ENCODE peak calls at places on chromosome 16, in eight cellular contexts. One of them, this sample, is unnamed.

GRCh38 chr16:53922805-53923645 is 219.1 kb downstream of the FTO start:
- DNase-seq in HL-60: no peak
- DNase-seq in BJ: no peak
- DNase-seq in choroid plexus epithelial cell: no peak
- DNase-seq in heart right ventricle: no peak
- DNase-seq in tibial artery: no peak
- DNase-seq in mammary epithelial cell: no peak
- DNase-seq in AG10803: no peak
- DNase-seq in this sample: no peak

GRCh38 chr16:569445-570254 is at the start of gene PIGQ:
- DNase-seq in HL-60: peak
- DNase-seq in BJ: no peak
- DNase-seq in choroid plexus epithelial cell: peak
- DNase-seq in heart right ventricle: peak
- DNase-seq in tibial artery: peak
- DNase-seq in mammary epithelial cell: peak
- DNase-seq in AG10803: peak
- DNase-seq in this sample: no peak

GRCh38 chr16:25109643-25110042 is 1.9 kb upstream of the LCMT1 start:
- DNase-seq in HL-60: no peak
- DNase-seq in BJ: peak
- DNase-seq in choroid plexus epithelial cell: peak
- DNase-seq in heart right ventricle: no peak
- DNase-seq in tibial artery: no peak
- DNase-seq in mammary epithelial cell: peak
- DNase-seq in AG10803: peak
- DNase-seq in this sample: peak

GRCh38 chr16:79542196-79542859 is 58.2 kb downstream of the MAF start:
- DNase-seq in HL-60: no peak
- DNase-seq in BJ: no peak
- DNase-seq in choroid plexus epithelial cell: no peak
- DNase-seq in heart right ventricle: peak
- DNase-seq in tibial artery: peak
- DNase-seq in mammary epithelial cell: no peak
- DNase-seq in AG10803: no peak
- DNase-seq in this sample: no peak

GRCh38 chr16:678858-679807 is 1.1 kb upstream of the STUB1 start:
- DNase-seq in HL-60: no peak
- DNase-seq in BJ: no peak
- DNase-seq in choroid plexus epithelial cell: peak
- DNase-seq in heart right ventricle: peak
- DNase-seq in tibial artery: peak
- DNase-seq in mammary epithelial cell: peak
- DNase-seq in AG10803: peak
- DNase-seq in this sample: no peak

GRCh38 chr16:74469946-74470478 is 48.7 kb upstream of the CLEC18B start:
- DNase-seq in HL-60: no peak
- DNase-seq in BJ: no peak
- DNase-seq in choroid plexus epithelial cell: no peak
- DNase-seq in heart right ventricle: no peak
- DNase-seq in tibial artery: no peak
- DNase-seq in mammary epithelial cell: no peak
- DNase-seq in AG10803: no peak
- DNase-seq in this sample: no peak

GRCh38 chr16:68072038-68072695 is 13.0 kb upstream of the NFATC3 start:
- DNase-seq in HL-60: no peak
- DNase-seq in BJ: no peak
- DNase-seq in choroid plexus epithelial cell: peak
- DNase-seq in heart right ventricle: no peak
- DNase-seq in tibial artery: no peak
- DNase-seq in mammary epithelial cell: peak
- DNase-seq in AG10803: peak
- DNase-seq in this sample: no peak

GRCh38 chr16:27795992-27796614 is 246.2 kb downstream of the KATNIP start:
- DNase-seq in HL-60: peak
- DNase-seq in BJ: no peak
- DNase-seq in choroid plexus epithelial cell: peak
- DNase-seq in heart right ventricle: peak
- DNase-seq in tibial artery: no peak
- DNase-seq in mammary epithelial cell: peak
- DNase-seq in AG10803: peak
- DNase-seq in this sample: no peak

GRCh38 chr16:69171325-69172095 is 15.5 kb upstream of the SNTB2 start:
- DNase-seq in HL-60: no peak
- DNase-seq in BJ: no peak
- DNase-seq in choroid plexus epithelial cell: no peak
- DNase-seq in heart right ventricle: no peak
- DNase-seq in tibial artery: no peak
- DNase-seq in mammary epithelial cell: no peak
- DNase-seq in AG10803: peak
- DNase-seq in this sample: no peak

GRCh38 chr16:61820398-61820797 is 215.8 kb downstream of the CDH8 start:
- DNase-seq in HL-60: no peak
- DNase-seq in BJ: no peak
- DNase-seq in choroid plexus epithelial cell: peak
- DNase-seq in heart right ventricle: no peak
- DNase-seq in tibial artery: no peak
- DNase-seq in mammary epithelial cell: peak
- DNase-seq in AG10803: no peak
- DNase-seq in this sample: no peak

GRCh38 chr16:19380316-19380715 is 37.4 kb upstream of the TMC5 start:
- DNase-seq in HL-60: no peak
- DNase-seq in BJ: no peak
- DNase-seq in choroid plexus epithelial cell: no peak
- DNase-seq in heart right ventricle: no peak
- DNase-seq in tibial artery: no peak
- DNase-seq in mammary epithelial cell: no peak
- DNase-seq in AG10803: no peak
- DNase-seq in this sample: no peak

GRCh38 chr16:70407811-70408274 is 31.1 kb downstream of the ST3GAL2 start:
- DNase-seq in HL-60: no peak
- DNase-seq in BJ: no peak
- DNase-seq in choroid plexus epithelial cell: no peak
- DNase-seq in heart right ventricle: no peak
- DNase-seq in tibial artery: no peak
- DNase-seq in mammary epithelial cell: no peak
- DNase-seq in AG10803: no peak
- DNase-seq in this sample: no peak

GRCh38 chr16:66585477-66586239 is 6.4 kb downstream of the CMTM2 start:
- DNase-seq in HL-60: no peak
- DNase-seq in BJ: no peak
- DNase-seq in choroid plexus epithelial cell: no peak
- DNase-seq in heart right ventricle: no peak
- DNase-seq in tibial artery: peak
- DNase-seq in mammary epithelial cell: no peak
- DNase-seq in AG10803: no peak
- DNase-seq in this sample: no peak

DNA sequence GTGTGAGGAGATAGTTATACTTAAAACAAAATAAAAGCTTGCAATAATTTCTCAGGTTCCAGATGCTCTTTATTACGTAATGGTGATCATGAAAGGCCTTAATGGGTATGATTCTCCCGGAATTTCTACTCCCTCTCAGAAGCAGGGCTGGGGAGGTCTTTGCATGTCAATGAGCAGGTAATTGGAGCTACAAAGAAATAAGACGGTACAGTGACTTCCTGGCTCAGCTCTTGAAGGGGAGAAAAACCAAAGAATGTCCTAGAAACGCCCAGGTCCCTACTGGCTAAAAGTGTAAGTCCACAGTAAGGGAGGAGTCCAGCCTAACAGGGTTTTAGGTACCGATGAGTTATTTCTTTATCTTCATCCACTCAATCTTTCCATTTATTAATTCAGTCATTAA is 390.9 kb downstream of the TMEM114 start:
- DNase-seq in HL-60: no peak
- DNase-seq in BJ: no peak
- DNase-seq in choroid plexus epithelial cell: no peak
- DNase-seq in heart right ventricle: no peak
- DNase-seq in tibial artery: no peak
- DNase-seq in mammary epithelial cell: no peak
- DNase-seq in AG10803: no peak
- DNase-seq in this sample: no peak
- H3K4me3 ChIP-seq in HL-60: no peak
- H3K4me3 ChIP-seq in BJ: no peak
- H3K4me3 ChIP-seq in choroid plexus epithelial cell: no peak
- H3K4me3 ChIP-seq in heart right ventricle: no peak
- H3K4me3 ChIP-seq in tibial artery: no peak
- H3K4me3 ChIP-seq in mammary epithelial cell: no peak
- H3K4me3 ChIP-seq in AG10803: no peak
- H3K4me3 ChIP-seq in this sample: no peak

DNA sequence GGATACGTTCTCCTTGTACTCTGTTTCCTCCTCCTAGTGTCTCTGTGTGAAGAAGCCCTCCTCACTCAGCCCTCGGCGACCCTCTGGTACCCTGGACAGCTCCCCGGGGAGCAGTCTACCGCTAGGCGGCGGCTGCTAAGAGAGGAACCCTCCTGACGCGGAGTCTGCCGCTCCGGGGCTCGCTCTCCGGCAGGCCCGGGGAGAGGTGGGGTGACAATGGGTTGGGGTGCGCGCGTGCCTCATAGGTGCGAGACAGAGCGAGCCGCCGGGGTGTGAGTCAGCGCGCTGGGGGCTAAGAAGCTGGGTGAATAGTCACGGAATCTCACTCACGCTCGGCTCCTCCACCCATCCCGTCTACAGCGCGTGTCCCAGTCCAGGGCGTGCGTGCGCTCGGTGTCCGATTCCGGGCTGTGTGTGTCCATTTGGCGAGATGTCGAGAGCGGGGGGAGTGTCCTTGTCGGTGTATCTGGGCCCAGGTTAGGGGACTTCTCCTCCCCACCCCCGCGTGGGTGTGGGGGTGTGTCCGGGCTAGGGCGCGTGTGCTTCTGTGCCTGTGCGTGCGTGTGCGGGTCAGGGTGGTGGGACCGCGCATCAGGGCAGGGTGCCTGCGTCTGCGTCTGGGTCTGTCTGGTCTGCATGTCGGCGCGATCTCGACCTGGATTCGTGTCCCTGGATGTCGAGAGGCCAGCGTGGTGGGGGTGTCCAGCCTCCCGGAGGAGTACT is 578 bp upstream of the HS3ST2 start:
- DNase-seq in HL-60: peak
- DNase-seq in BJ: no peak
- DNase-seq in choroid plexus epithelial cell: peak
- DNase-seq in heart right ventricle: peak
- DNase-seq in tibial artery: peak
- DNase-seq in mammary epithelial cell: peak
- DNase-seq in AG10803: peak
- DNase-seq in this sample: peak
- TF ChIP-seq CTCF in HL-60: peak
- TF ChIP-seq CTCF in BJ: peak
- TF ChIP-seq CTCF in choroid plexus epithelial cell: peak
- TF ChIP-seq CTCF in heart right ventricle: peak
- TF ChIP-seq CTCF in tibial artery: peak
- TF ChIP-seq CTCF in mammary epithelial cell: peak
- TF ChIP-seq CTCF in AG10803: peak
- TF ChIP-seq CTCF in this sample: peak

GRCh38 chr16:13552960-13553257 is 367.0 kb upstream of the ERCC4 start:
- DNase-seq in HL-60: no peak
- DNase-seq in BJ: no peak
- DNase-seq in choroid plexus epithelial cell: no peak
- DNase-seq in heart right ventricle: no peak
- DNase-seq in tibial artery: no peak
- DNase-seq in mammary epithelial cell: no peak
- DNase-seq in AG10803: no peak
- DNase-seq in this sample: no peak
- H3K4me3 ChIP-seq in HL-60: no peak
- H3K4me3 ChIP-seq in BJ: no peak
- H3K4me3 ChIP-seq in choroid plexus epithelial cell: no peak
- H3K4me3 ChIP-seq in heart right ventricle: no peak
- H3K4me3 ChIP-seq in tibial artery: no peak
- H3K4me3 ChIP-seq in mammary epithelial cell: no peak
- H3K4me3 ChIP-seq in AG10803: no peak
- H3K4me3 ChIP-seq in this sample: no peak

DNA sequence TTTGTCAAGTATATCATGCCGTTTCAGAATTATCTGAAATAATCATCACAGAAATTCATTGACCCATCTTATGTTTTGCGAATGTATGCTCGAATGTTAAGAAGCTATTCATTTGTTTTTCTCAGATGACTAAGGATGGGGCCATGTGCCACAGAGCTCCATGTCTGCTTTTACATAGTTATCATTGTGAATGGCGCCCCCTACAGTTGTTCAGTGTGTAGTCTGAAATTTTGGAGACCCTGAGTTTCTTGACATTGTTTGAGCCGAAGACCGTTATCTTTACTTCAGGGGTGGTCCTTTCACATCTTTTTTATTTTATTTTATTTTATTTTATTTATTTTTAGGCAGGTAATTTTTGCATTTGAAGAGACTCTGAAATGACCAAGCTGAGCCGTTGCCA is 972.0 kb upstream of the RBFOX1 start:
- DNase-seq in HL-60: no peak
- DNase-seq in BJ: no peak
- DNase-seq in choroid plexus epithelial cell: no peak
- DNase-seq in heart right ventricle: no peak
- DNase-seq in tibial artery: no peak
- DNase-seq in mammary epithelial cell: no peak
- DNase-seq in AG10803: no peak
- DNase-seq in this sample: no peak
- TF ChIP-seq CTCF in HL-60: no peak
- TF ChIP-seq CTCF in BJ: no peak
- TF ChIP-seq CTCF in choroid plexus epithelial cell: no peak
- TF ChIP-seq CTCF in heart right ventricle: no peak
- TF ChIP-seq CTCF in tibial artery: no peak
- TF ChIP-seq CTCF in mammary epithelial cell: no peak
- TF ChIP-seq CTCF in AG10803: no peak
- TF ChIP-seq CTCF in this sample: no peak

GRCh38 chr16:10181196-10182162 is 749 bp downstream of the GRIN2A start:
- DNase-seq in HL-60: peak
- DNase-seq in BJ: no peak
- DNase-seq in choroid plexus epithelial cell: peak
- DNase-seq in heart right ventricle: peak
- DNase-seq in tibial artery: peak
- DNase-seq in mammary epithelial cell: peak
- DNase-seq in AG10803: peak
- DNase-seq in this sample: no peak
- H3K4me3 ChIP-seq in HL-60: no peak
- H3K4me3 ChIP-seq in BJ: no peak
- H3K4me3 ChIP-seq in choroid plexus epithelial cell: no peak
- H3K4me3 ChIP-seq in heart right ventricle: peak
- H3K4me3 ChIP-seq in tibial artery: peak
- H3K4me3 ChIP-seq in mammary epithelial cell: peak
- H3K4me3 ChIP-seq in AG10803: peak
- H3K4me3 ChIP-seq in this sample: peak

DNA sequence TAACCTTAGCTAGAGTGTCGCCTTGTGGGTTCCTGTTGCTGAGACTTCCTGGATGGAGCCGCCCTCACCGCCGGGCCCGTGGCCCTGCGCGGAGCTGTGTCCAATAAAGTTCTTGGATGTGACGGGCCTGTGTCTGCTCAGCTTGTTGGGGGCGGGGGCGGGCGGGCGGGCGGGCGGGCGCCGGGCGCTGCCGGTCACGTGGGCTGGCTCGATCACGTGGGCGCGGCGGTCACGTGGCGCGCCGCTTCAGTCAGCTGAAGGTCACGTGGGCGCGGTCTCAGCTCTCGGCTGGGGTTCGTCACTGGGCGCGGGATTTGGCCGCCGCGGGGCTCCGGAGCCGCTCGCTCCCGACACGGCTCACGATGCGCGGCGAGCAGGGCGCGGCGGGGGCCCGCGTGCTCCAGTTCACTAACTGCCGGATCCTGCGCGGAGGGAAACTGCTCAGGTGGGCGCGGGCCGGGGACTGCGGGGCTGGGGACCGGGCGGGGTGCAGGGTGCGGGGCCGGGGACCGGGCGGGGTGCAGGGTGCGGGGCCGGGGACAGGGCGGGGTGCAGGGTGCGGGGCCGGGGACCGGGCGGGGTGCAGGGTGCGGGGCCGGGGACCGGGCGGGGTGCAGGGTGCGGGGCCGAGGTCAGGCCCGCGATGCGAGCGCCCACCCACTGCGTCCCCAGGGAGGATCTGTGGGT is at the start of gene AMDHD2:
- DNase-seq in HL-60: peak
- DNase-seq in BJ: peak
- DNase-seq in choroid plexus epithelial cell: peak
- DNase-seq in heart right ventricle: peak
- DNase-seq in tibial artery: peak
- DNase-seq in mammary epithelial cell: peak
- DNase-seq in AG10803: peak
- DNase-seq in this sample: no peak
- TF ChIP-seq CTCF in HL-60: no peak
- TF ChIP-seq CTCF in BJ: no peak
- TF ChIP-seq CTCF in choroid plexus epithelial cell: no peak
- TF ChIP-seq CTCF in heart right ventricle: no peak
- TF ChIP-seq CTCF in tibial artery: no peak
- TF ChIP-seq CTCF in mammary epithelial cell: no peak
- TF ChIP-seq CTCF in AG10803: no peak
- TF ChIP-seq CTCF in this sample: no peak

This sample was measured in retinal pigment epithelial cell.